ENCODE peak calls at places on chromosome 6, in nine cellular contexts. I is RWPE2; Z is psoas muscle; E is tibial artery; W is aorta; V is CD4-positive, CD25-positive, alpha-beta regulatory T cell; P is gastrocnemius medialis; F is neuronal stem cell; N is CD8-positive, alpha-beta T cell. M is an unnamed sample.

GRCh38 chr6:4910060-4910746 is 93.6 kb downstream of the RPP40 start:
- DNase-seq in I (no peak), Z (no peak), E (no peak), W (no peak), V (no peak), P (no peak), F (no peak), N (no peak), M (no peak)

GRCh38 chr6:38241200-38241599 is 398.5 kb downstream of the BTBD9 start:
- DNase-seq in I (no peak), Z (no peak), E (no peak), W (no peak), V (no peak), P (no peak), F (no peak), N (no peak), M (no peak)

GRCh38 chr6:119226089-119226488 is 123.5 kb downstream of the MAN1A1 start:
- DNase-seq in I (no peak), Z (no peak), E (no peak), W (no peak), V (no peak), P (no peak), F (no peak), N (no peak), M (no peak)

GRCh38 chr6:123841067-123841896 is 37.6 kb downstream of the NKAIN2 start:
- DNase-seq in I (no peak), Z (no peak), E (no peak), W (no peak), V (no peak), P (no peak), F (no peak), N (no peak), M (no peak)

GRCh38 chr6:14149053-14149746 is 31.6 kb downstream of the CD83 start:
- DNase-seq in I (no peak), Z (no peak), E (no peak), W (no peak), V (no peak), P (no peak), F (no peak), N (no peak), M (no peak)

GRCh38 chr6:85797993-85798392 is 155.3 kb upstream of the SYNCRIP start:
- DNase-seq in I (no peak), Z (no peak), E (no peak), W (no peak), V (no peak), P (no peak), F (no peak), N (no peak), M (no peak)

GRCh38 chr6:85470023-85470410 is 20.1 kb downstream of the NT5E start:
- DNase-seq in I (no peak), Z (no peak), E (no peak), W (no peak), V (no peak), P (no peak), F (no peak), N (no peak), M (no peak)

GRCh38 chr6:74117113-74117512 is 421.1 kb downstream of the CD109 start:
- DNase-seq in I (no peak), Z (no peak), E (no peak), W (no peak), V (no peak), P (no peak), F (no peak), N (no peak), M (no peak)

GRCh38 chr6:8113260-8113659 is 10.9 kb upstream of the EEF1E1 start:
- DNase-seq in I (no peak), Z (no peak), E (no peak), W (no peak), V (no peak), P (no peak), F (no peak), N (no peak), M (no peak)

GRCh38 chr6:27605401-27606342 is 132.8 kb upstream of the ZNF184 start:
- DNase-seq in I (peak; percentile 66), Z (no peak), E (no peak), W (no peak), V (no peak), P (no peak), F (peak; percentile 82), N (no peak), M (no peak)

GRCh38 chr6:24856954-24857670 is 58.4 kb upstream of the ARMH2 start:
- DNase-seq in I (no peak), Z (no peak), E (no peak), W (no peak), V (peak; percentile 80), P (no peak), F (no peak), N (no peak), M (peak; percentile 47)

GRCh38 chr6:129667621-129668020 is 42.4 kb downstream of the ARHGAP18 start:
- DNase-seq in I (no peak), Z (no peak), E (no peak), W (no peak), V (no peak), P (no peak), F (no peak), N (no peak), M (no peak)

GRCh38 chr6:127366281-127367022 is 23.0 kb upstream of the ECHDC1 start:
- DNase-seq in I (peak; percentile 89), Z (no peak), E (peak; percentile 71), W (peak; percentile 60), V (no peak), P (no peak), F (no peak), N (no peak), M (no peak)

GRCh38 chr6:150566486-150566885 is 33.2 kb upstream of the PLEKHG1 start:
- DNase-seq in I (no peak), Z (no peak), E (no peak), W (no peak), V (no peak), P (no peak), F (no peak), N (no peak), M (no peak)

GRCh38 chr6:150565945-150566344 is 33.7 kb upstream of the PLEKHG1 start:
- DNase-seq in I (no peak), Z (no peak), E (no peak), W (no peak), V (no peak), P (no peak), F (no peak), N (no peak), M (no peak)

GRCh38 chr6:150567360-150567759 is 32.3 kb upstream of the PLEKHG1 start:
- DNase-seq in I (no peak), Z (no peak), E (no peak), W (no peak), V (no peak), P (no peak), F (no peak), N (no peak), M (no peak)

GRCh38 chr6:150567823-150568383 is 31.8 kb upstream of the PLEKHG1 start:
- DNase-seq in I (no peak), Z (no peak), E (no peak), W (no peak), V (no peak), P (no peak), F (no peak), N (no peak), M (no peak)

DNA sequence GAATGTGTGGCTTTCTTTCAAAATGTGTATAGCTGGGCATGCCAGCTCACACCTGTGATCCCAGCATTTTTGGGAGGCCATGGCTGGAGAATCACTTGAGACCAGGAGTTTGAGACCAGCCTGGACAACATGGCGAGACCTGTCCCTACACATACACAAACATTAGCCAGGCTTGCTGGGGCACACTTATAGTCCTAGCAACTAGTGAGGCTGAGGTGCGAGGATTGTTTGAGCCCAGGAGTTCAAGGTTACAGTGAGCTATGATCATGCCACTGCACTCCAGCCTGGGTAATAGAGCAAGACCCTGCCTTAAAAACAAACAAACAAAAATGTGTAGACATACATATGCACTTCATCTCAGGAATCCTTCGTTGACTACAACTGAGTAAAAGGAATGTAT is 31.1 kb upstream of the PLEKHG1 start:
- DNase-seq in I (no peak), Z (no peak), E (no peak), W (no peak), V (no peak), P (no peak), F (no peak), N (no peak), M (no peak)
- H3K27ac ChIP-seq in I (no peak overlapping the region), Z (no peak overlapping the region), E (no peak overlapping the region), W (no peak overlapping the region), V (no peak overlapping the region), P (no peak overlapping the region), F (no peak overlapping the region), N (no peak overlapping the region), M (no peak overlapping the region)

DNA sequence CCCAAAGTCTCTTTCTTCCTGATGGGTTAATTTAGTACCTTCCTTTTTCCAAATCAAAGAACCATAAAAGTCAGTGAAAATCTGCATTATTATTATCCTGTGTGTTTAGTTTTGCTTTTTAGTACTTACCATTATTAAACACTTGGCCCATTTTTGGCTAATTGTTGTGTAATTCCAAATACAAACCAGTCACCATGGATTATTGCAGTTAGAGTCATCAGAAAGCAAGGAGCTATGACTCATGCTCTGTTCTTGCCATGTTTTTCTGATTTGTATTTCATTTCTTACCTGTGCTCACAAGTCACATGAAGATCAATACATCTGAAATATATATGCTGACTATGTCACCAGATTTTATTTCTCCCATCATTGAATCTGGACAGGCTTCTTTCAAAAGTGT is 31.3 kb downstream of the SLC22A3 start:
- DNase-seq in I (no peak), Z (no peak), E (no peak), W (no peak), V (no peak), P (no peak), F (no peak), N (no peak), M (no peak)
- H3K27ac ChIP-seq in I (peak overlapping the region; percentile 62), Z (no peak overlapping the region), E (peak overlapping the region; percentile 73), W (no peak overlapping the region), V (no peak overlapping the region), P (peak overlapping the region; percentile 36), F (no peak overlapping the region), N (no peak overlapping the region), M (no peak overlapping the region)

DNA sequence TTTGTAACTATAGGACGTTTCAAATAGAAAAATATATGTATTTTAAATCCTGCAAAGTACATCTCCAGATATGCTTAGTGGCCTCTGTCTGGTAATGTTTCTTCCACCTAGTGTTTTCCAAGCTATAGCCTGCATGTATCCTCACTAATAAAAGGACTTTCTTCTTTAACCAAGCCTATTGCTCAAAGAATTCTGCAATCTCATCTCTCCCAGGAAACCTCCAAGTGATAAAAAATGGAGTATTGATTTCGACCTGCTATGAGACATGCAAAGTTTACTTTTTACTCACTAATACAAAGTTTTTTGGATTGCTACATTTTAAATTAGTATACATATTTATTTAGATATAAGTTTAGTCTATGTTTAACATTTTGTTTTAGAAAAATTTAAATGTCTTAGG is 23.3 kb downstream of the ADGRB3 start:
- DNase-seq in I (no peak), Z (no peak), E (no peak), W (no peak), V (no peak), P (no peak), F (no peak), N (no peak), M (no peak)
- H3K27ac ChIP-seq in I (no peak overlapping the region), Z (no peak overlapping the region), E (no peak overlapping the region), W (no peak overlapping the region), V (no peak overlapping the region), P (no peak overlapping the region), F (no peak overlapping the region), N (no peak overlapping the region), M (no peak overlapping the region)

GRCh38 chr6:167827062-167827587 is 414 bp downstream of the AFDN start:
- DNase-seq in I (no peak), Z (no peak), E (no peak), W (no peak), V (no peak), P (no peak), F (no peak), N (no peak), M (peak; percentile 53)
- H3K27ac ChIP-seq in I (peak overlapping the region; percentile 73), Z (peak overlapping the region; percentile 63), E (peak overlapping the region; percentile 50), W (no peak overlapping the region), V (no peak overlapping the region), P (peak overlapping the region; percentile 75), F (peak overlapping the region; percentile 96), N (no peak overlapping the region), M (no peak overlapping the region)

GRCh38 chr6:17831135-17831534 is 124.4 kb upstream of the NUP153 start:
- DNase-seq in I (no peak), Z (no peak), E (no peak), W (no peak), V (no peak), P (no peak), F (no peak), N (no peak), M (no peak)
- H3K27ac ChIP-seq in I (no peak overlapping the region), Z (no peak overlapping the region), E (peak overlapping the region; percentile 21), W (no peak overlapping the region), V (no peak overlapping the region), P (peak overlapping the region; percentile 14), F (no peak overlapping the region), N (no peak overlapping the region), M (no peak overlapping the region)